ENCODE peak calls at places on chromosomes 7 and 10, in eight cellular contexts. U, Q, H, X, K, R, F and D are unnamed samples.

GRCh38 chr7:67438174-67438837 is 441.7 kb downstream of the TYW1 start:
- DNase-seq in U (no peak), Q (no peak), H (no peak), X (no peak), K (no peak), R (no peak), F (no peak), D (no peak)

GRCh38 chr10:59895629-59896116 is 10.7 kb downstream of the CCDC6 start:
- DNase-seq in U (no peak), Q (no peak), H (no peak), X (no peak), K (no peak), R (no peak), F (no peak), D (no peak)

GRCh38 chr10:61140765-61141392 is 196.9 kb upstream of the RHOBTB1 start:
- DNase-seq in U (peak; percentile 70), Q (no peak), H (no peak), X (no peak), K (peak; percentile 49), R (peak; percentile 85), F (no peak), D (no peak)

GRCh38 chr7:17326378-17326777 is 27.9 kb downstream of the AHR start:
- DNase-seq in U (no peak), Q (no peak), H (no peak), X (no peak), K (no peak), R (no peak), F (no peak), D (no peak)

GRCh38 chr10:84352251-84352842 is 24.0 kb downstream of the CCSER2 start:
- DNase-seq in U (peak; percentile 61), Q (peak; percentile 49), H (peak; percentile 81), X (no peak), K (peak; percentile 49), R (peak; percentile 67), F (no peak), D (no peak)

GRCh38 chr10:10780746-10781145 is 236.9 kb upstream of the CELF2 start:
- DNase-seq in U (peak; percentile 34), Q (no peak), H (no peak), X (no peak), K (no peak), R (no peak), F (no peak), D (no peak)

GRCh38 chr7:45593121-45593541 is 19.0 kb downstream of the ADCY1 start:
- DNase-seq in U (no peak), Q (no peak), H (peak; percentile 20), X (no peak), K (no peak), R (no peak), F (no peak), D (no peak)

GRCh38 chr7:27520828-27521790 is 141.6 kb downstream of the HIBADH start:
- DNase-seq in U (no peak), Q (no peak), H (no peak), X (no peak), K (no peak), R (peak; percentile 85), F (peak; percentile 82), D (peak; percentile 31)

GRCh38 chr10:103652599-103653281 is 159.2 kb downstream of the NEURL1 start:
- DNase-seq in U (no peak), Q (no peak), H (no peak), X (no peak), K (no peak), R (no peak), F (no peak), D (no peak)

GRCh38 chr7:23284861-23285260 is 14.3 kb upstream of the MALSU1 start:
- DNase-seq in U (no peak), Q (no peak), H (no peak), X (no peak), K (no peak), R (no peak), F (no peak), D (no peak)

GRCh38 chr7:113086431-113086888 is at the start of gene GPR85:
- DNase-seq in U (peak; percentile 47), Q (no peak), H (peak; percentile 81), X (peak; percentile 38), K (peak; percentile 75), R (peak; percentile 62), F (no peak), D (no peak)

GRCh38 chr10:4941540-4942330 is 21.5 kb upstream of the AKR1C1 start:
- DNase-seq in U (peak; percentile 43), Q (no peak), H (no peak), X (no peak), K (no peak), R (peak; percentile 18), F (no peak), D (no peak)

GRCh38 chr7:5598769-5599371 is 175.2 kb upstream of the TNRC18 start:
- DNase-seq in U (no peak), Q (no peak), H (peak; percentile 64), X (no peak), K (no peak), R (no peak), F (no peak), D (no peak)

GRCh38 chr10:48333856-48334255 is 27.4 kb downstream of the MAPK8 start:
- DNase-seq in U (no peak), Q (no peak), H (no peak), X (peak; percentile 50), K (peak; percentile 84), R (no peak), F (no peak), D (no peak)

GRCh38 chr10:8193546-8193945 is 139.1 kb downstream of the GATA3 start:
- DNase-seq in U (peak; percentile 33), Q (no peak), H (no peak), X (no peak), K (peak; percentile 22), R (no peak), F (no peak), D (no peak)

GRCh38 chr7:130071701-130072622 is 1.6 kb downstream of the KLHDC10 start:
- DNase-seq in U (peak; percentile 87), Q (peak; percentile 55), H (peak; percentile 72), X (no peak), K (peak; percentile 79), R (peak; percentile 93), F (peak; percentile 65), D (peak; percentile 49)

GRCh38 chr7:16561943-16562342 is 35.3 kb downstream of the LRRC72 start:
- DNase-seq in U (peak; percentile 14), Q (no peak), H (no peak), X (no peak), K (no peak), R (no peak), F (no peak), D (no peak)

GRCh38 chr10:110617455-110618162 is 26.5 kb upstream of the RBM20 start:
- DNase-seq in U (no peak), Q (no peak), H (no peak), X (no peak), K (no peak), R (no peak), F (peak; percentile 44), D (no peak)

GRCh38 chr10:126373982-126374381 is 14.3 kb downstream of the ADAM12 start:
- DNase-seq in U (peak; percentile 63), Q (no peak), H (no peak), X (no peak), K (peak; percentile 74), R (no peak), F (no peak), D (peak; percentile 64)

GRCh38 chr10:93074137-93074596 is 474 bp downstream of the CYP26A1 start:
- DNase-seq in U (no peak), Q (no peak), H (peak; percentile 68), X (no peak), K (no peak), R (no peak), F (no peak), D (no peak)

GRCh38 chr7:147879116-147879750 is 711.3 kb upstream of the C7orf33 start:
- DNase-seq in U (no peak), Q (no peak), H (no peak), X (no peak), K (no peak), R (no peak), F (no peak), D (no peak)

GRCh38 chr10:34236927-34237326 is 578.2 kb downstream of the PARD3 start:
- DNase-seq in U (peak; percentile 33), Q (no peak), H (no peak), X (no peak), K (peak; percentile 41), R (no peak), F (no peak), D (no peak)

GRCh38 chr10:18060217-18060616 is 80.0 kb upstream of the CACNB2 start:
- DNase-seq in U (no peak), Q (no peak), H (no peak), X (peak; percentile 44), K (no peak), R (peak; percentile 84), F (no peak), D (no peak)

GRCh38 chr10:123442901-123443300 is 223.3 kb upstream of the GPR26 start:
- DNase-seq in U (no peak), Q (no peak), H (no peak), X (no peak), K (no peak), R (no peak), F (no peak), D (no peak)

GRCh38 chr7:22356855-22357310 is at the start of gene RAPGEF5:
- DNase-seq in U (no peak), Q (no peak), H (peak; percentile 60), X (no peak), K (no peak), R (no peak), F (no peak), D (no peak)

GRCh38 chr10:60733189-60733815 is 45.0 kb upstream of the CDK1 start:
- DNase-seq in U (no peak), Q (peak; percentile 36), H (peak; percentile 69), X (no peak), K (no peak), R (no peak), F (no peak), D (no peak)

GRCh38 chr10:74932648-74933047 is 106.2 kb downstream of the KAT6B start:
- DNase-seq in U (no peak), Q (no peak), H (no peak), X (peak; percentile 83), K (no peak), R (no peak), F (no peak), D (no peak)

GRCh38 chr7:140512317-140513000 is 33.2 kb upstream of the MKRN1 start:
- DNase-seq in U (peak; percentile 63), Q (no peak), H (no peak), X (peak; percentile 48), K (no peak), R (no peak), F (no peak), D (no peak)

GRCh38 chr10:4770766-4771553 is 55.0 kb upstream of the AKR1E2 start:
- DNase-seq in U (peak; percentile 98), Q (no peak), H (no peak), X (no peak), K (peak; percentile 98), R (peak; percentile 96), F (peak; percentile 90), D (peak; percentile 95)

GRCh38 chr10:49165259-49165658 is 22.9 kb downstream of the TMEM273 start:
- DNase-seq in U (no peak), Q (no peak), H (no peak), X (no peak), K (no peak), R (no peak), F (no peak), D (no peak)

GRCh38 chr10:80535671-80536360 is 1.9 kb upstream of the SH2D4B start:
- DNase-seq in U (no peak), Q (peak; percentile 71), H (peak; percentile 79), X (peak; percentile 65), K (no peak), R (no peak), F (no peak), D (no peak)

GRCh38 chr10:36441557-36441956 is 683.8 kb upstream of the ANKRD30A start:
- DNase-seq in U (peak; percentile 92), Q (no peak), H (no peak), X (peak; percentile 19), K (no peak), R (peak; percentile 51), F (no peak), D (no peak)